ENCODE peak calls at places on chromosomes 2 and 18, in five cellular contexts. S, U, Z, M and K are unnamed samples.
A peak's percentile ranks its signal among the peaks of the same experiment; 100 is the strongest.

GRCh38 chr2:154402138-154402714 is 296.3 kb upstream of the KCNJ3 start:
- DNase-seq in S (peak; percentile 45), U (peak; percentile 4), Z (peak; percentile 0), M (no peak), K (no peak)

GRCh38 chr18:48939368-48940097 is 11.2 kb downstream of the SMAD7 start:
- DNase-seq in S (no peak), U (no peak), Z (no peak), M (no peak), K (peak; percentile 59)

GRCh38 chr2:99974966-99975365 is 167.4 kb downstream of the AFF3 start:
- DNase-seq in S (no peak), U (no peak), Z (peak; percentile 59), M (no peak), K (no peak)

GRCh38 chr2:65017335-65017734 is 28.1 kb downstream of the SLC1A4 start:
- DNase-seq in S (no peak), U (no peak), Z (no peak), M (no peak), K (no peak)

GRCh38 chr2:98508690-98509054 is 64.0 kb downstream of the INPP4A start:
- DNase-seq in S (no peak), U (no peak), Z (peak; percentile 73), M (no peak), K (peak; percentile 70)

GRCh38 chr2:17646096-17646554 is 105.6 kb downstream of the VSNL1 start:
- DNase-seq in S (peak; percentile 75), U (peak; percentile 33), Z (peak; percentile 88), M (no peak), K (peak; percentile 76)

GRCh38 chr18:65526099-65526498 is 224.7 kb upstream of the CDH7 start:
- DNase-seq in S (no peak), U (no peak), Z (no peak), M (no peak), K (no peak)

GRCh38 chr2:133674433-133675331 is 106.4 kb upstream of the NCKAP5 start:
- DNase-seq in S (peak; percentile 43), U (no peak), Z (peak; percentile 90), M (peak; percentile 88), K (peak; percentile 9)

GRCh38 chr2:97713296-97714083 is at the start of gene ZAP70:
- DNase-seq in S (no peak), U (no peak), Z (no peak), M (peak; percentile 78), K (no peak)

GRCh38 chr2:144971937-144972336 is 452.0 kb upstream of the ZEB2 start:
- DNase-seq in S (no peak), U (no peak), Z (no peak), M (no peak), K (no peak)

GRCh38 chr2:28438532-28439063 is 45.9 kb downstream of the FOSL2 start:
- DNase-seq in S (no peak), U (no peak), Z (no peak), M (peak; percentile 63), K (no peak)

GRCh38 chr2:240720686-240721595 is 29.3 kb downstream of the AQP12A start:
- DNase-seq in S (no peak), U (no peak), Z (no peak), M (no peak), K (no peak)

GRCh38 chr18:78319934-78320333 is 659.7 kb upstream of the SALL3 start:
- DNase-seq in S (no peak), U (no peak), Z (no peak), M (no peak), K (no peak)

GRCh38 chr2:34102359-34102758 is 503.3 kb upstream of the FAM98A start:
- DNase-seq in S (no peak), U (no peak), Z (peak; percentile 4), M (no peak), K (no peak)

GRCh38 chr18:332721-333513 is 65.1 kb upstream of the THOC1 start:
- DNase-seq in S (no peak), U (no peak), Z (no peak), M (no peak), K (no peak)

GRCh38 chr2:71852141-71852711 is 295.4 kb downstream of the CYP26B1 start:
- DNase-seq in S (no peak), U (no peak), Z (no peak), M (peak; percentile 85), K (peak; percentile 27)

GRCh38 chr2:223404616-223405015 is 197.5 kb downstream of the SCG2 start:
- DNase-seq in S (no peak), U (no peak), Z (no peak), M (no peak), K (no peak)

GRCh38 chr2:94994914-94995236 is 30.6 kb upstream of the MAL start:
- DNase-seq in S (no peak), U (no peak), Z (no peak), M (peak; percentile 5), K (no peak)

GRCh38 chr2:128369126-128369555 is 50.5 kb upstream of the HS6ST1 start:
- DNase-seq in S (no peak), U (no peak), Z (peak; percentile 12), M (no peak), K (no peak)

GRCh38 chr2:26767894-26768487 is 3.9 kb downstream of the SLC35F6 start:
- DNase-seq in S (no peak), U (no peak), Z (no peak), M (no peak), K (no peak)

DNA sequence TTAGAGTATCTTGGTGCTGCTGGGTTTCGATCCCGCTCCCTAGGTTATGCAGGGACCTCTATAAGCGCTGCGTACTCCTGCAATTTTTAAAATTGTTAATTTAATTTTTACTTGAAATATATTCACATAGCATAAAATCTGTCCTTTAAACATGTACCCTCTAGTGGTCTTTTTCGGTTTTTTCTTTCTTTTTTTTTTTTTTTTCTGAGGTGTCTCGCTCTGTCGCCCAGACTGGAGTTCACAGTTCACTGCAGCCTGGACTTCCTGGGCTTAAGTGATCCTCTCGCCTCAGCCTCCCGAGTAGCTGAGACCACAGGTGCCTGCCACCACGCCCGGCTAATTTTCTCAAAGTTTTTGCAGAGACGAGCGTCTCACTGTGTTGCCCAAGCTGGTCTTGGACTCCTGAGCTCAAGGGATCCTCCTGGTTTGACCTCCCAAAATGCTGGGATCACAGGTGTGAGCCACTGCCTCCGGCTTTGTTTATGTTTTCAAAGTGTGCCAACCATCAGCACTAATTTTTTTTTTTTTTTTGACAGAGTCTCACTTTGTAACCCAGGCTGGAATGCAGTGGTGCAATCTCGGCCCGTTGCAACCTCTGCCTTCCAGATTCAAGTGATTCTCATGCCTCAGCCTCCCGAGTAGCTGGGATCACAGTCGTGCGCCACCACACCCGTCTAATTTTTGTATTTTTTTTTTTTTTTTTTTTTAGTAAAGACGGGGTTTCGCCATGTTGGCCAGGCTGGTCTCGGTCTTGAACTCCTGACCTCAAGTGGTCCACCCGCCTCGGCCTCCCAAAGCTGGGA is 585 bp upstream of the MOB1A start:
- DNase-seq in S (no peak), U (no peak), Z (no peak), M (no peak), K (peak; percentile 65)
- TF ChIP-seq POLR2A in S (peak; percentile 68), U (peak; percentile 52), Z (no peak), M (no peak), K (no peak)

GRCh38 chr2:207334631-207335371 is 169.1 kb upstream of the KLF7 start:
- DNase-seq in S (peak; percentile 88), U (peak; percentile 45), Z (peak; percentile 100), M (peak; percentile 90), K (peak; percentile 70)
- TF ChIP-seq POLR2A in S (no peak), U (no peak), Z (peak; percentile 86), M (no peak), K (no peak)

GRCh38 chr18:13464432-13465125 is 246.0 kb downstream of the LDLRAD4 start:
- DNase-seq in S (no peak), U (no peak), Z (no peak), M (peak; percentile 89), K (peak; percentile 54)
- TF ChIP-seq POLR2A in S (no peak), U (no peak), Z (no peak), M (no peak), K (no peak)

GRCh38 chr2:190970872-190971506 is 43.0 kb downstream of the STAT1 start:
- DNase-seq in S (no peak), U (no peak), Z (no peak), M (no peak), K (no peak)
- TF ChIP-seq POLR2A in S (no peak), U (no peak), Z (no peak), M (no peak), K (no peak)

DNA sequence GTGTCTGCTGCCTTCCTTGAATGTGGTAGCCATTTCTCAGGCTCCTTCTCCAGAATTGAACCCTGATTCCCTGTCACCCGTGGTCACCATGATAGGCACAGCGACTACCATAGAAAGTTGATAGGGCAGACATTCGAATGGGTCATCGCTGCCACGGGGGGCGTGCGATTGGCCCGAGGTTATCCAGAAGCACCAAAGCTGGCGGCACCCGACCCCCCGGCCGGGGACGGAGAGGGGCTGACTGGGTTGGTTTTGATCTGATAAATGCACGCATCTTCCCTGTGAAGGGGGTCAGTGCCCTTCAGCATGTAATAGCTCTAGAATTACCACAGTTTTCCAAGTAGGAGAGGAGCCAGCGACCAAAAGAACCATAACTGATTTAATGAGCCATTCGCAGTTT is 94.0 kb upstream of the ANKRD30BL start:
- DNase-seq in S (no peak), U (no peak), Z (no peak), M (peak; percentile 60), K (no peak)
- TF ChIP-seq POLR2A in S (no peak), U (no peak), Z (no peak), M (no peak), K (no peak)